ENCODE peak calls at places on chromosomes 2 and 18, in nine cellular contexts. H, T, I, Z, Y, U, W, G and N are unnamed samples.

GRCh38 chr2:8086796-8087479 is 594.9 kb upstream of the ID2 start:
- DNase-seq in I (peak; percentile 87), H (peak; percentile 73), U (peak; percentile 85), W (no peak), T (no peak), Z (no peak), Y (peak; percentile 99), G (no peak), N (peak; percentile 62)

GRCh38 chr2:8160959-8161358 is 520.9 kb upstream of the ID2 start:
- DNase-seq in W (no peak), T (no peak), G (no peak), H (no peak), Z (no peak), I (no peak), U (no peak), Y (no peak), N (no peak)

GRCh38 chr2:138030459-138030858 is 66.2 kb downstream of the HNMT start:
- DNase-seq in I (peak; percentile 26), G (no peak), H (peak; percentile 2), T (no peak), W (no peak), U (peak; percentile 4), Y (peak; percentile 98), Z (no peak), N (no peak)

GRCh38 chr2:149023091-149023490 is 15.4 kb upstream of the LYPD6B start:
- DNase-seq in Y (no peak), Z (no peak), I (no peak), G (no peak), T (no peak), W (no peak), H (no peak), U (no peak), N (no peak)

GRCh38 chr2:39696072-39696471 is 30.4 kb downstream of the TMEM178A start:
- DNase-seq in Y (peak; percentile 95), T (no peak), W (no peak), G (peak; percentile 95), Z (no peak), U (peak; percentile 80), H (peak; percentile 38), I (peak; percentile 58), N (peak; percentile 18)

GRCh38 chr2:239811001-239811798 is 213.9 kb downstream of the NDUFA10 start:
- DNase-seq in W (no peak), U (no peak), H (no peak), Z (no peak), T (no peak), Y (no peak), G (no peak), I (no peak), N (no peak)

GRCh38 chr2:173555833-173556232 is 201.2 kb downstream of the CDCA7 start:
- DNase-seq in W (no peak), Y (peak; percentile 31), I (no peak), Z (no peak), H (no peak), U (no peak), T (peak; percentile 82), G (peak; percentile 29), N (no peak)

GRCh38 chr18:78722391-78722790 is 257.2 kb upstream of the SALL3 start:
- DNase-seq in T (no peak), I (no peak), H (no peak), W (no peak), Z (no peak), Y (no peak), G (no peak), U (no peak), N (no peak)

GRCh38 chr2:105747254-105747909 is 2.7 kb downstream of the NCK2 start:
- DNase-seq in G (no peak), T (no peak), I (no peak), Z (no peak), H (no peak), Y (no peak), W (no peak), U (no peak), N (no peak)